ENCODE peak calls at places on chromosomes 12 and 14, in eight cellular contexts. I, U, S, Q, R, G, O and V are unnamed samples.

GRCh38 chr12:115630133-115630532 is 647.4 kb downstream of the MED13L start:
- DNase-seq in U (no peak), S (no peak), Q (no peak), R (no peak), G (no peak), I (no peak), O (no peak), V (no peak)

GRCh38 chr14:105093426-105094192 is 28.4 kb upstream of the GPR132 start:
- DNase-seq in I (peak; percentile 42), G (no peak), Q (peak; percentile 88), U (peak; percentile 79), S (peak; percentile 88), R (peak; percentile 87), O (peak; percentile 94), V (peak; percentile 87)

GRCh38 chr14:105086833-105087307 is 21.6 kb upstream of the GPR132 start:
- DNase-seq in O (peak; percentile 92), S (peak; percentile 92), Q (peak; percentile 93), R (peak; percentile 76), I (peak; percentile 79), G (no peak), U (peak; percentile 77), V (peak; percentile 90)

GRCh38 chr12:109764123-109764522 is 50.5 kb downstream of the FAM222A start:
- DNase-seq in G (no peak), I (no peak), S (no peak), U (no peak), Q (peak; percentile 1), O (no peak), R (no peak), V (no peak)

GRCh38 chr14:41623737-41624136 is 17.1 kb downstream of the LRFN5 start:
- DNase-seq in R (no peak), U (no peak), I (no peak), S (no peak), Q (no peak), G (no peak), O (no peak), V (no peak)

GRCh38 chr12:49870501-49871262 is 27.8 kb upstream of the BCDIN3D start:
- DNase-seq in U (no peak), G (no peak), S (no peak), I (no peak), O (no peak), Q (no peak), R (no peak), V (no peak)

GRCh38 chr14:105200074-105200473 is 19.0 kb upstream of the NUDT14 start:
- DNase-seq in G (no peak), O (no peak), S (peak; percentile 30), U (no peak), I (no peak), R (no peak), Q (no peak), V (no peak)

GRCh38 chr14:96083667-96084320 is 44.6 kb downstream of the C14orf132 start:
- DNase-seq in O (no peak), G (no peak), U (no peak), S (no peak), Q (no peak), R (no peak), I (no peak), V (no peak)

GRCh38 chr14:59297070-59297766 is 108.8 kb downstream of the DAAM1 start:
- DNase-seq in R (no peak), S (no peak), O (no peak), U (no peak), I (no peak), G (no peak), Q (no peak), V (no peak)

GRCh38 chr14:95218006-95218405 is 60.7 kb upstream of the DICER1 start:
- DNase-seq in Q (no peak), G (no peak), R (no peak), S (no peak), O (no peak), I (no peak), U (no peak), V (no peak)

GRCh38 chr14:103625361-103626095 is 3.5 kb upstream of the KLC1 start:
- DNase-seq in R (no peak), I (peak; percentile 17), S (peak; percentile 60), G (no peak), U (no peak), Q (peak; percentile 31), O (peak; percentile 31), V (peak; percentile 55)

GRCh38 chr12:107515446-107515958 is 170.1 kb upstream of the PWP1 start:
- DNase-seq in G (peak; percentile 68), O (no peak), I (no peak), Q (peak; percentile 61), R (no peak), S (peak; percentile 56), U (no peak), V (no peak)

GRCh38 chr12:112422531-112422930 is 3.8 kb downstream of the PTPN11 start:
- DNase-seq in O (no peak), Q (no peak), U (no peak), R (no peak), G (no peak), S (no peak), I (no peak), V (no peak)